ENCODE peak calls at places on chromosome 12, in five cellular contexts. S is neuronal stem cell, P is H9, V is H1, G is trophoblast cell. Z is an unnamed sample.

GRCh38 chr12:95118788-95119179 is 45.4 kb upstream of the NR2C1 start:
- DNase-seq in S (no peak), P (no peak), V (no peak), G (no peak), Z (peak; percentile 34)

GRCh38 chr12:80269953-80270552 is 170.7 kb downstream of the OTOGL start:
- DNase-seq in S (peak; percentile 35), P (no peak), V (no peak), G (peak; percentile 69), Z (peak; percentile 59)

GRCh38 chr12:53624453-53624852 is 1.7 kb downstream of the ATF7 start:
- DNase-seq in S (no peak), P (no peak), V (no peak), G (peak; percentile 7), Z (peak; percentile 51)

GRCh38 chr12:85623726-85624125 is 212.5 kb downstream of the RASSF9 start:
- DNase-seq in S (no peak), P (no peak), V (no peak), G (no peak), Z (no peak)

GRCh38 chr12:127888948-127889347 is 378.0 kb upstream of the TMEM132C start:
- DNase-seq in S (no peak), P (no peak), V (no peak), G (no peak), Z (no peak)

GRCh38 chr12:2276288-2276842 is 223.6 kb downstream of the CACNA1C start:
- DNase-seq in S (no peak), P (no peak), V (no peak), G (peak; percentile 42), Z (no peak)

GRCh38 chr12:98883231-98883630 is 238.1 kb downstream of the APAF1 start:
- DNase-seq in S (no peak), P (no peak), V (no peak), G (no peak), Z (no peak)

GRCh38 chr12:46843811-46844210 is 18.0 kb upstream of the SLC38A4 start:
- DNase-seq in S (no peak), P (no peak), V (no peak), G (no peak), Z (no peak)

GRCh38 chr12:32002848-32003493 is 43.8 kb downstream of the RESF1 start:
- DNase-seq in S (no peak), P (no peak), V (no peak), G (no peak), Z (no peak)

GRCh38 chr12:124768462-124769165 is 95.0 kb downstream of the SCARB1 start:
- DNase-seq in S (no peak), P (no peak), V (no peak), G (peak; percentile 65), Z (peak; percentile 76)

GRCh38 chr12:116294464-116295002 is 17.0 kb upstream of the MED13L start:
- DNase-seq in S (no peak), P (no peak), V (no peak), G (no peak), Z (no peak)

GRCh38 chr12:93982847-93983315 is 165.5 kb upstream of the PLXNC1 start:
- DNase-seq in S (no peak), P (no peak), V (no peak), G (no peak), Z (peak; percentile 87)
- H3K4ac ChIP-seq in S (no peak overlapping the region), P (no peak overlapping the region), V (no peak overlapping the region), G (no peak overlapping the region), Z (no peak overlapping the region)

DNA sequence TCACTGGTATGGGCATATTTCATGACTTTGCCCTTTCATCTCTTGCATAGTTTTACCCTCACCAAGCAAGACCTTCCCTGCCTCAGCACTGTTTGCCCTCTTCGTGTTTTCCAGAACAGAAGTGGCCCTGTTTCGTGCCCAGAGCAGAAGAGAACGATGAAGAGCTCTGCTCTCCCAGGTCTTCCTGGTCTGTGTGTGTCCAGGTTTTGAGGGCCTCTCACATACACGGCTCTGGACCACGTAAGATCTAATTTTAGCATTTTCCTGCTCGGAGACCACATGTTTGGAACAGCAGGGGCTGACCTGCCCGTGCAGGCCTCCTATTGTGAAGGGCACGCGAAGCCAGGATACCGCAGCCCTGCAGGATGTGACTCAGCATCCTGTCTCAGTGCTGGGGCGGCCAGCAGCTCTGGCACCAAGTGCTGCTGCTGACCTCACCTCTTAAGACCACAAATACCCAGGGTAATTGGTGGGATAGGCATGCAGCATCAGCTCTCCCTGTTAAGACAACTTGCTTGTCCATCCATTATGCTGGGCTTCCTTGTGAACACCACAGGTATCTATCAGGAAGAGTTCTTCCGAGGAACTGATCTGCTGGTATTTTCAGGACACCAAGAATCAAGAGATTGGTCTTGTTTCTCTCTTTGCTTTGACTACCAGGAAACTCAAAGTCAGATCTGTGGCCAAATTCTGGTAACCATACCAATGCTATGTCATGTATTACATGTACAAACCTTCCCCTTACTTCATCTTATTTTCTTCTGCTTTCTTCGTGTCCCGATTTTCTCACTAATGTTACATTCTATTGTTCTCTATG is 19.0 kb downstream of the SSH1 start:
- DNase-seq in S (no peak), P (peak; percentile 96), V (no peak), G (peak; percentile 40), Z (peak; percentile 100)
- H3K4me1 ChIP-seq in S (peaks cover 18% of the 10 kb centered on the region), P (peaks cover 7% of the 10 kb centered on the region), V (peaks cover 2% of the 10 kb centered on the region), G (peaks cover 53% of the 10 kb centered on the region), Z (peaks cover 39% of the 10 kb centered on the region)

GRCh38 chr12:131941987-131942341 is 7.8 kb upstream of the EP400 start:
- DNase-seq in S (no peak), P (no peak), V (no peak), G (no peak), Z (no peak)
- H2BK12ac ChIP-seq in S (no peak overlapping the region), P (no peak overlapping the region), V (no peak overlapping the region), G (no peak overlapping the region), Z (no peak overlapping the region)

GRCh38 chr12:49665384-49665783 is 41.8 kb downstream of the FMNL3 start:
- DNase-seq in S (no peak), P (no peak), V (no peak), G (no peak), Z (no peak)

GRCh38 chr12:49664167-49664566 is 40.8 kb downstream of the PRPF40B start:
- DNase-seq in S (no peak), P (no peak), V (no peak), G (peak; percentile 27), Z (no peak)

GRCh38 chr12:49662998-49663843 is 39.9 kb downstream of the PRPF40B start:
- DNase-seq in S (no peak), P (peak; percentile 78), V (no peak), G (no peak), Z (peak; percentile 97)

GRCh38 chr12:49666176-49666575 is 41.0 kb downstream of the FMNL3 start:
- DNase-seq in S (no peak), P (no peak), V (no peak), G (no peak), Z (no peak)

DNA sequence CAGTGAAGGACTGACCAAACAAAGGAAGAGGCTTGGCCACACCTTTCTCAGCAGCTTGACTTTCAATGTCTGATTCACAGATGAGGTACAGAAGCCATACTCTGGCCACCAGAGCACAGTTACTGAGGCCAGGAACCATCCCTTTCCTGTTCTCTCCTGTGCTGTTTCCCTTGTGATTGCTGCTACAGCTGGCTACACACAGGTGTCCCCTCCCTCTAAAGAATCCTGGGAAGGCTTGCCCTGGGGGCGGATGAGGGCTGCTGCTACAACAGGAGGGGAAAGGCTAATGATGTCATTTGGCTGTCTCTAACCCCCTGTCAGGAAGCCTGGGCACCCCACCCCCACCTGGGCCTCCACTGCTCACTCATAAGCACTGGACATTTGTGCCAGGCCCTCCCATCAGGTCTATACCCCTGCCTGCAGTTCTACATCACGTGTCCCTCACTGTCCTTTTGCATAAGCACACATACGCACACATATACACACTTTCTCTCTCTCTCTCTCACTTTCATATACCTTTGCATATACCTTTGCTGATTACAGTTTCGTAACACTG is 41.3 kb downstream of the PRPF40B start:
- DNase-seq in S (no peak), P (no peak), V (no peak), G (peak; percentile 97), Z (no peak)
- H3K4ac ChIP-seq in S (no peak overlapping the region), P (no peak overlapping the region), V (no peak overlapping the region), G (peak overlapping the region; percentile 51), Z (peak overlapping the region; percentile 52)